ENCODE peak calls at places on chromosomes 6 and 20, in seven cellular contexts. Z is HCT116, G is HepG2, B is SK-N-SH, C is K562, J is GM23338, P is GM12878. D is an unnamed sample.

GRCh38 chr6:35922139-35922554 is 1.2 kb upstream of the SRPK1 start:
- DNase-seq in C (no peak), G (peak; percentile 54), Z (no peak), J (no peak), B (no peak), P (no peak), D (no peak)

GRCh38 chr20:37573626-37574198 is 46.0 kb upstream of the BLCAP start:
- DNase-seq in B (no peak), Z (no peak), C (no peak), P (no peak), G (no peak), J (no peak), D (no peak)

GRCh38 chr6:158536891-158537798 is 22.7 kb upstream of the TMEM181 start:
- DNase-seq in Z (peak; percentile 13), G (peak; percentile 56), P (no peak), C (peak; percentile 73), J (peak; percentile 80), B (peak; percentile 93), D (no peak)

GRCh38 chr6:44808148-44808547 is 420.6 kb downstream of the CDC5L start:
- DNase-seq in Z (no peak), J (no peak), C (no peak), B (no peak), G (no peak), P (no peak), D (no peak)

GRCh38 chr6:22322103-22322882 is 25.5 kb upstream of the PRL start:
- DNase-seq in G (no peak), J (no peak), P (no peak), C (no peak), Z (no peak), B (no peak), D (no peak)

GRCh38 chr20:8331740-8332412 is 199.8 kb downstream of the PLCB1 start:
- DNase-seq in J (no peak), B (no peak), C (no peak), Z (no peak), P (no peak), G (peak; percentile 86), D (no peak)

GRCh38 chr6:85569323-85569722 is 24.3 kb downstream of the SNX14 start:
- DNase-seq in P (no peak), J (no peak), B (no peak), C (no peak), G (no peak), Z (no peak), D (no peak)

GRCh38 chr6:13696226-13696625 is 15.4 kb downstream of the RANBP9 start:
- DNase-seq in P (no peak), B (no peak), G (no peak), J (no peak), Z (no peak), C (no peak), D (no peak)

GRCh38 chr6:73610444-73611275 is 43.1 kb downstream of the SLC17A5 start:
- DNase-seq in G (peak; percentile 52), P (peak; percentile 23), J (peak; percentile 60), Z (peak; percentile 18), C (no peak), B (peak; percentile 42), D (peak; percentile 63)

GRCh38 chr6:121881974-121882667 is 446.7 kb downstream of the GJA1 start:
- DNase-seq in C (no peak), G (no peak), B (no peak), P (no peak), J (no peak), Z (no peak), D (no peak)

GRCh38 chr6:111830003-111830402 is 43.2 kb downstream of the FYN start:
- DNase-seq in C (no peak), B (no peak), Z (no peak), P (no peak), J (no peak), G (no peak), D (no peak)

GRCh38 chr6:7143161-7143974 is 35.6 kb downstream of the RREB1 start:
- DNase-seq in G (peak; percentile 66), C (peak; percentile 65), B (no peak), P (no peak), Z (no peak), J (no peak), D (no peak)

GRCh38 chr6:148535976-148536375 is 193.3 kb downstream of the SASH1 start:
- DNase-seq in J (no peak), P (no peak), G (no peak), Z (no peak), C (no peak), B (no peak), D (no peak)

GRCh38 chr6:127980996-127981395 is 80.1 kb upstream of the THEMIS start:
- DNase-seq in C (no peak), G (no peak), J (no peak), B (no peak), P (no peak), Z (no peak), D (no peak)

GRCh38 chr6:18506387-18507017 is 119.4 kb downstream of the RNF144B start:
- DNase-seq in C (no peak), J (no peak), G (no peak), Z (no peak), B (no peak), P (no peak), D (no peak)

GRCh38 chr6:26536571-26537159 is 1.5 kb upstream of the HMGN4 start:
- DNase-seq in G (peak; percentile 35), C (no peak), J (peak; percentile 47), B (peak; percentile 41), P (no peak), Z (no peak), D (no peak)

GRCh38 chr6:135534773-135535380 is 37.3 kb upstream of the AHI1 start:
- DNase-seq in P (no peak), Z (no peak), G (no peak), C (no peak), B (no peak), J (no peak), D (no peak)

GRCh38 chr20:23121766-23122095 is 35.6 kb upstream of the CD93 start:
- DNase-seq in Z (no peak), C (no peak), J (no peak), P (no peak), B (no peak), G (no peak), D (no peak)
- TF ChIP-seq REST in Z (no peak), C (no peak), J (no peak), P (no peak), B (no peak), G (no peak), D (no peak)

GRCh38 chr20:47857994-47858557 is 72.8 kb upstream of the SULF2 start:
- DNase-seq in G (no peak), Z (no peak), J (no peak), C (no peak), B (no peak), P (no peak), D (no peak)
- TF ChIP-seq POLR2AphosphoS5 in G (no peak), Z (no peak), J (no peak), C (no peak), B (no peak), P (no peak), D (no peak)

DNA sequence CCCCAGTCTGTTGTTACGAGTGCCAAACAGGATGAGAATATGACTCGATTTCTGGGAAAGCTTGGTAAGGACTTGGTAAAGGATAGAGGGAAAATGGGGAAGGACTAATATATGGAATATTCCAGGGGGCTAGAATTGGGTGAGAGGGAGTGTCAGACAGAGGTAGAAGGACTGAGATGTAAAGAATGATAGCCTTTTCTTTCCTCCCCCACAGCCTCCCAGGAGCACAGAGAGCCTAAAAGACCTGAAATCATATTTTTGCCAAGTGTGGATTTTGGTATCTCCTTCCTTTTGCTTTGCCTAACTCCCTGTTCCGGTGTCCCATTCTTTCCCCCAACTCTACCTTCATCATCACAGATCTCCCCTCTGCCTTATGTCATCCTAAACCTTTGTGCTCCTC is 3.1 kb downstream of the MSH5 start:
- DNase-seq in B (no peak), G (no peak), Z (no peak), C (no peak), P (no peak), J (no peak), D (no peak)
- H3K4me1 ChIP-seq in B (peaks cover 11% of the 10 kb centered on the region), G (peaks cover 65% of the 10 kb centered on the region), Z (peaks cover 24% of the 10 kb centered on the region), C (peaks cover 42% of the 10 kb centered on the region), P (peaks cover 12% of the 10 kb centered on the region), J (peaks cover 22% of the 10 kb centered on the region), D (peaks cover 16% of the 10 kb centered on the region)

GRCh38 chr20:63698739-63699465 is 2.5 kb downstream of the TNFRSF6B start:
- DNase-seq in P (peak; percentile 30), B (peak; percentile 58), C (no peak), G (no peak), Z (peak; percentile 67), J (no peak), D (peak; percentile 60)

GRCh38 chr20:63701051-63701328 is 4.5 kb downstream of the TNFRSF6B start:
- DNase-seq in B (no peak), C (no peak), Z (no peak), J (no peak), P (no peak), G (no peak), D (no peak)

GRCh38 chr20:63699466-63700198 is 3.2 kb downstream of the TNFRSF6B start:
- DNase-seq in G (no peak), C (peak; percentile 58), B (peak; percentile 42), Z (no peak), J (no peak), P (no peak), D (no peak)

GRCh38 chr20:63701329-63702035 is 5.0 kb downstream of the TNFRSF6B start:
- DNase-seq in C (peak; percentile 21), P (no peak), G (no peak), J (no peak), B (peak; percentile 23), Z (no peak), D (no peak)

DNA sequence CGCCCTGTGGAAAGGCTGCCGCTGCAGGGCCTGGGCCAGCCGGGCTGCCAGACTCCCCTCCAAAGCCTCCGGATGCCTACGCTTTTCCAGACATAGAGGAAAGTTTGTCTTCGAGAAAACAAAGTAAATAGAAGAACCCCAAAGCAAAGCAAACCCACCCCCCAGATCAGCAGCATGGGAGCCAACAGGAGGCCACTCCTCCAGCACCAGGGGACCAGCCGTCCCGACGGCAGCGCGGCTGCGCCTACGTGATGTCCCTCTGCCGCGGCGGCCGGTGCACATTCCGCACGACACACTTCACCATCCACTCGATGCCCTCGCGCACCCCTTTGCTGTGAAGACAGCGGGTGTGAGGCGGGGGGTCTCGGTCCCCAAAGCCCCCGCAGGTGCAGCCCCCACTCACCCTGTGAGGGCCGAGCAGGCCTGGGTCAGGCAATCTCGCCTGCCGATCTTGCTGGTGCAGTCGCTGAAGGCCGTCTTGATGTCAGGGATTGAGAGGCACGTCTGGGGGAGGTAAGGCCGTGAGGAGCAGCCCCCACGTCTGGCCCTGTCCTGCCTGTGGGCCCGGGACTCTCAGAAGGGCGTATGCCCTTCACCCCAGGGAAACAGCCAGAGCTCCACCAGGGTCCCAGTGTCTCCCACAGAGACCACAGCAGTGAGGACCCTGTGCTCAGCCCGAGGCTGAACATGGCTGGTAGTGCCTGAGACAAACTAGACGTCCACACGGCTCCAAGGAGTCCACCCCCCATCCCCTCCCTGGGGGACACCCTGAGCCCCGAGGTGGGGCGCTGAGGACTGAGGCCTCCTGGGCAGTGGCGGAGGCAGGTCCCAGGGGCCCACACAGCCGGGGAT is 4.0 kb downstream of the TNFRSF6B start:
- DNase-seq in G (no peak), P (no peak), C (peak; percentile 27), Z (no peak), B (peak; percentile 38), J (no peak), D (no peak)
- TF ChIP-seq REST in G (no peak), P (no peak), C (no peak), Z (no peak), B (no peak), J (no peak), D (no peak)

D was measured in Panc1.